ENCODE peak calls at places on chromosomes 2 and 18, in four cellular contexts. S, V, T and A are unnamed samples.

GRCh38 chr2:383173-383572 is 95.3 kb upstream of the ALKAL2 start:
- DNase-seq in S (peak; percentile 10), V (no peak), T (no peak), A (no peak)

GRCh38 chr2:223855426-223855825 is 18.0 kb upstream of the AP1S3 start:
- DNase-seq in S (peak; percentile 35), V (no peak), T (no peak), A (no peak)

GRCh38 chr2:136238552-136239346 is 120.8 kb upstream of the CXCR4 start:
- DNase-seq in S (no peak), T (no peak), V (peak; percentile 81), A (peak; percentile 70)

GRCh38 chr18:49590608-49591007 is 28.8 kb downstream of the LIPG start:
- DNase-seq in S (no peak), V (no peak), T (no peak), A (no peak)

GRCh38 chr2:222548997-222549396 is 106.9 kb downstream of the FARSB start:
- DNase-seq in S (no peak), V (no peak), T (no peak), A (no peak)

GRCh38 chr2:163667064-163667887 is 68.5 kb downstream of the FIGN start:
- DNase-seq in T (no peak), S (peak; percentile 89), V (no peak), A (no peak)

GRCh38 chr18:35282353-35282752 is 7.7 kb downstream of the ZSCAN30 start:
- DNase-seq in V (no peak), T (no peak), S (no peak), A (no peak)

GRCh38 chr2:168241208-168241607 is 6.2 kb downstream of the STK39 start:
- DNase-seq in T (peak; percentile 81), V (no peak), S (no peak), A (no peak)

GRCh38 chr18:51862311-51862710 is 477.7 kb upstream of the DCC start:
- DNase-seq in S (no peak), V (no peak), T (no peak), A (no peak)

GRCh38 chr18:51852661-51853060 is 487.3 kb upstream of the DCC start:
- DNase-seq in S (no peak), V (no peak), T (no peak), A (no peak)

GRCh38 chr18:51861041-51861440 is 479.0 kb upstream of the DCC start:
- DNase-seq in S (no peak), T (no peak), V (no peak), A (no peak)

DNA sequence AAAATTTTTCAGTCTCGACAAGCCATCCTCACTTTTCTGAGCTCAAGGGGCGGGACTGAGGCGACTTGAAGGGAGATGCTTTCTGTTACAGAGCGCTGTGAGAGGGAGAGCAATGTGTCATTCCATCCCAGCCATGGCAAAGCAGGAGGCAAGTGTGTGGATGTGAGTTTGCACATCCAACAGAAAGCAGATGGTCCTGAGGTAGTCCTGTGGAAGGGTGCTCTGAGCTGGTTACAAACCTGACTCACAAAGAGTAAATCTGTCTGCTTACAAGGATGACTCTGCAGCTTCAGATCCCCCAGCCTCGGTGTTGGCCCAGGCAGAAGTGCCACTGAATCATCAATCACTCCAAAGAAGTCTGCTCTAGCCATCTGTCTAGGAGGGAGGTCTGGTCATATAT is 482.0 kb upstream of the DCC start:
- DNase-seq in V (peak; percentile 65), S (peak; percentile 5), T (no peak), A (no peak)
- H3K4me3 ChIP-seq in V (no peak overlapping the region), S (no peak overlapping the region), T (no peak overlapping the region), A (no peak overlapping the region)

DNA sequence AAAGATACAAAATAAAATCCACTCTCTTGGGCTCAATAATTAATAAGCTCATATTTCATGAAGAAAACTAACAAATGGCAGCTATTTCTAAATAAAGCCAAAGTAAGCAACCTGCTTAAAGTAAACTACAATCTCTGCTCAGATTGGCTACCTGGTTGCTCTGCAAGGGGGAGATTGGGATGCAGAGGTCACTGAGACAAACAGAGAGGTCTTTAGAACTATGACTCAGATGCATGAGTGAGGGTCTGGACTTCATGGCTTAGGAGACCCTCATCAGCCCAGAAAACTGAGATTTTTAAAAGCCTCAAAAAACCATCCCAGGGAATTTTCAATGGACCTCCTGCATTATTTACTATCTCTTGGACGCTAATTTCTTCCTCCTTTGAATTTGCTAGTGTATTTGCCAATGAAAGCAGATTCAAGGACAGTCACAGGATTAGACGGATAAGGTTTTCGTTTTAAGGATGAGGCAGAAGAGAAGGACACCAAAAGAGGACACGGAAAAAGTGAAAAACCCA is 17.4 kb downstream of the CYTIP start:
- DNase-seq in T (no peak), V (no peak), S (no peak), A (no peak)
- H3K4me3 ChIP-seq in T (no peak overlapping the region), V (no peak overlapping the region), S (no peak overlapping the region), A (no peak overlapping the region)

DNA sequence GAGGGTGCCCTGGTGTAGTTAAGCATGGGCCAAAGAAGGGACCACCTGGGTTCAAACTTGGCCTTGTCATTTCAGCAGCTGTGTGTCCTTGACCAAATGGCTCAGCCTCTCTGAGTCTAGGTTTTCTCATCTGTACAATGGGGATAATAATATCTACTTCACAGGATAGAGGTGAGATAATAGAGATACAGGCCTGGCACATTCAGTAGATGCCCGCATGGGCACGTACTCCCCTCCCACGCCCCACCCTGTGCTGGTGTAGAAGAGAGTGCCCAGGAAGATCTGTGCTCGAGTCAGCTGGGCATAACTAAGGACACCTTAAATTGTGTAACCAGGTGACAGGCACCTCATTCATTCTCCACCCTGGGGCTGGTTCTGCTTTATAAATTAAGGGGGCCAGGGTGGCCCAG is 8.4 kb upstream of the TMEM185B start:
- DNase-seq in V (no peak), S (no peak), T (no peak), A (no peak)
- H3K4me3 ChIP-seq in V (no peak overlapping the region), S (no peak overlapping the region), T (peak overlapping the region; percentile 56), A (peak overlapping the region; percentile 80)

GRCh38 chr2:29166237-29166630 is 51.0 kb downstream of the CLIP4 start:
- DNase-seq in S (no peak), V (no peak), T (no peak), A (no peak)
- H3K4me3 ChIP-seq in S (no peak overlapping the region), V (no peak overlapping the region), T (no peak overlapping the region), A (no peak overlapping the region)